ENCODE peak calls at places on chromosomes 16 and 17, in five cellular contexts. C is H1, R is HCT116, J is HepG2, D is SK-N-SH. L is an unnamed sample.

GRCh38 chr17:66268247-66268927 is 34.0 kb upstream of the PRKCA start:
- DNase-seq in R (no peak), J (no peak), D (no peak), C (no peak), L (peak; percentile 12)

GRCh38 chr16:73387979-73388378 is 340.1 kb upstream of the ZFHX3 start:
- DNase-seq in R (no peak), C (no peak), J (no peak), D (no peak), L (no peak)

GRCh38 chr16:67025151-67025550 is 3.8 kb upstream of the CBFB start:
- DNase-seq in C (no peak), D (no peak), J (peak; percentile 65), R (no peak), L (no peak)

GRCh38 chr17:45430738-45431530 is 1.7 kb downstream of the ARHGAP27 start:
- DNase-seq in R (no peak), C (no peak), J (no peak), D (no peak), L (no peak)

GRCh38 chr17:38417210-38417951 is 10.9 kb upstream of the ARHGAP23 start:
- DNase-seq in C (no peak), D (no peak), J (no peak), R (no peak), L (no peak)

GRCh38 chr16:77780378-77780837 is 8.0 kb upstream of the VAT1L start:
- DNase-seq in J (peak; percentile 46), C (no peak), D (no peak), R (peak; percentile 10), L (peak; percentile 57)

GRCh38 chr16:22402191-22402590 is 27.8 kb upstream of the CDR2 start:
- DNase-seq in D (no peak), R (no peak), C (no peak), J (no peak), L (peak; percentile 58)

GRCh38 chr17:3679186-3680126 is 10.8 kb downstream of the EMC6 start:
- DNase-seq in C (no peak), J (no peak), R (no peak), D (no peak), L (no peak)

GRCh38 chr16:4372578-4373355 is 1.1 kb downstream of the VASN start:
- DNase-seq in R (no peak), D (peak; percentile 85), C (no peak), J (peak; percentile 86), L (no peak)

GRCh38 chr16:17301184-17301583 is 169.6 kb downstream of the XYLT1 start:
- DNase-seq in J (no peak), R (no peak), D (no peak), C (no peak), L (no peak)

GRCh38 chr17:27247071-27247957 is 46.6 kb upstream of the WSB1 start:
- DNase-seq in C (no peak), R (no peak), J (peak; percentile 89), D (no peak), L (peak; percentile 96)

GRCh38 chr16:80803341-80804060 is 897 bp downstream of the CDYL2 start:
- DNase-seq in R (no peak), C (no peak), J (no peak), D (peak; percentile 66), L (peak; percentile 36)
- H2AFZ ChIP-seq in R (no peak overlapping the region), C (peak overlapping the region; percentile 19), J (no peak overlapping the region), D (no peak overlapping the region), L (no peak overlapping the region)

DNA sequence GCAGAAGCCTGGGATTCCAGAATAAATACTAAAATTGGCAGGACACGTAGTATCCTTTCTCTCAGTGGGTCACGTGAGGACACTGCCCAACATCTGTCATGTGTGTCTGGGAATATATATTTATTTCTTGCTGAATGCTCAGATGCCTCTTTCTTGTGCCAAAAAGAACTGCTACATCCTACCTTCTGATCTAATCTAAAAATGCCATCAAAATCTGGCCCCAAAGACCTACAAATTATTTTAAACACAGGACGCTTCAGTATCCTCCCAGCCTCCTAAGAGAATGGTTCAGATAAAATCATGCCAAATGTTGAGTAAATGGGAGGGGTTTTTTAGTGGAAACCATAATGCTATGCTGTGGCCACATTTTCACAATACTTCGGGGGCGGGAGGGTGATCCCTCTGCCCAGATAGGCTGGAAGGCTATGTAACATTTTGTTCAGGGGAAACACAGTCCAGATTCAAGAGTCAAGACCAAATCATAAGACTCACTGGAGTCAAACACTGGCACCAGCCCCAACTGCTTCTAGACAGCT is 22.9 kb upstream of the CORO6 start:
- DNase-seq in C (no peak), J (no peak), D (peak; percentile 55), R (no peak), L (peak; percentile 46)
- TF ChIP-seq POLR2AphosphoS5 in C (no peak), J (no peak), D (no peak), R (no peak), L (no peak)

GRCh38 chr17:77381731-77382130 is 241.0 kb downstream of the SEC14L1 start:
- DNase-seq in J (no peak), R (no peak), D (no peak), C (no peak), L (no peak)

GRCh38 chr17:77381185-77381700 is 240.5 kb downstream of the SEC14L1 start:
- DNase-seq in J (no peak), C (no peak), D (peak; percentile 77), R (no peak), L (no peak)

GRCh38 chr17:77379065-77379428 is 238.3 kb downstream of the SEC14L1 start:
- DNase-seq in D (peak; percentile 41), R (no peak), J (no peak), C (no peak), L (no peak)

GRCh38 chr17:77379837-77380236 is 239.1 kb downstream of the SEC14L1 start:
- DNase-seq in R (no peak), J (no peak), C (no peak), D (no peak), L (no peak)

DNA sequence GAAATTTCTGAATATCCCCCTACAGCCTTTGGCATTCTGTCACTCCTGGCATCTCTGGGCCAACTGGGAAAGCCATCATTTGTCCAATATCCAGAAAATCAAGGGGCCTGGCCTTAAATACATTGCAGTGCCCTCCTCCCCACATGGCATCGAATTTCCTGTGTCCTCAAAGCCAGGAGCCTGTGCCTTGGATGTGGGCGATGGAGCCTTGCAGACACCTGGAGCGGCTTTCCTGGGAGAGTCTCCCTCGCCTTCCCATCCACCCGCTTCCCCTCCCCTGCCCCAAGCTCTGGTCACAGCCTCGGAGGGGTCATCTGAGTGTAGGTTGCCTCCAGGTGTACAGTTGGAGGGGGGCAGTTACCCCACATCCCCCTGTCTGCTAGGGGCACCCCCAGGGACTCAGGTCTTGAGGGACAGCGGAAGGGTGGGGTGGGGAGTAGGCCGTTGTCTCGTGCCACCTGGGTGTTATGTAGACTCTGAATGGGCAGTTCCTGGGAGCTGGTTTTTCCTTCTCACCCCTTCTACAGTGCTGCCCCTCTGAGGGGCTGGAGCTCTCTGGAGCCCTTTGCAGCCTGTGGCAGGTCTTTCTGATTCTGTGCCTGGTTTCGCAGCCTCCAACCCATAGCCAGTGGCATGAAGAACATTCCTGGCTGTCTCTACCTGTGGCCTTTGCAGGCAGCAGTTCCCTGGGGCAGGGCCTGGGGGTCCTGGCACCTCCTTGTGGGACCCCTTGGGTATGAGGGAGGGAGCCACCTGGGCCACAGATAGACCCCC is 239.8 kb downstream of the SEC14L1 start:
- DNase-seq in D (no peak), J (no peak), R (no peak), C (no peak), L (no peak)
- H2AFZ ChIP-seq in D (no peak overlapping the region), J (no peak overlapping the region), R (no peak overlapping the region), C (no peak overlapping the region), L (no peak overlapping the region)

GRCh38 chr16:84925773-84926372 is 85.5 kb downstream of the ZDHHC7 start:
- DNase-seq in C (no peak), R (no peak), D (no peak), J (no peak), L (no peak)
- TF ChIP-seq POLR2AphosphoS5 in C (no peak), R (no peak), D (no peak), J (no peak), L (no peak)